ENCODE peak calls at places on chromosome 3, in six cellular contexts. X is uterus, M is non-pigmented ciliary epithelial cell, B is endothelial cell, R is aorta, A is PC-3. O is an unnamed sample.
A peak's percentile ranks its signal among the peaks of the same experiment; 100 is the strongest.

GRCh38 chr3:188153498-188153948 is 434 bp upstream of the LPP start:
- DNase-seq in X (peak; percentile 93), B (peak; percentile 78), R (peak; percentile 91), M (peak; percentile 82), A (peak; percentile 92), O (peak; percentile 87)

GRCh38 chr3:86867990-86868389 is 123.0 kb downstream of the VGLL3 start:
- DNase-seq in R (no peak), X (no peak), A (no peak), B (no peak), M (no peak), O (no peak)

GRCh38 chr3:79517766-79518413 is 249.9 kb downstream of the ROBO1 start:
- DNase-seq in M (peak; percentile 15), B (peak; percentile 39), X (no peak), A (peak; percentile 66), R (no peak), O (no peak)

GRCh38 chr3:72310028-72310987 is 525.4 kb upstream of the PROK2 start:
- DNase-seq in A (peak; percentile 31), X (peak; percentile 42), B (peak; percentile 40), R (peak; percentile 60), M (no peak), O (no peak)

GRCh38 chr3:14301558-14301957 is 100.8 kb upstream of the SLC6A6 start:
- DNase-seq in M (no peak), A (no peak), B (no peak), R (no peak), X (peak; percentile 67), O (no peak)

GRCh38 chr3:48518069-48518468 is 14.1 kb upstream of the SHISA5 start:
- DNase-seq in B (no peak), R (peak; percentile 0), M (no peak), X (no peak), A (no peak), O (no peak)

GRCh38 chr3:176906046-176906905 is 291.0 kb downstream of the TBL1XR1 start:
- DNase-seq in B (no peak), A (peak; percentile 51), X (no peak), M (peak; percentile 38), R (no peak), O (no peak)

GRCh38 chr3:38556640-38557358 is 60.7 kb downstream of the EXOG start:
- DNase-seq in A (no peak), B (no peak), X (no peak), M (no peak), R (no peak), O (peak; percentile 68)

GRCh38 chr3:41710646-41711388 is 251.1 kb downstream of the ULK4 start:
- DNase-seq in R (no peak), A (peak; percentile 34), X (peak; percentile 26), M (peak; percentile 79), B (no peak), O (no peak)

GRCh38 chr3:38479431-38480092 is 16.6 kb upstream of the EXOG start:
- DNase-seq in B (peak; percentile 58), A (peak; percentile 76), M (no peak), R (peak; percentile 75), X (peak; percentile 65), O (no peak)

GRCh38 chr3:133377396-133377795 is 22.5 kb upstream of the BFSP2 start:
- DNase-seq in R (no peak), B (peak; percentile 32), M (peak; percentile 22), X (no peak), A (peak; percentile 50), O (no peak)

GRCh38 chr3:100032262-100032661 is 82.0 kb downstream of the FILIP1L start:
- DNase-seq in M (peak; percentile 94), A (peak; percentile 27), R (no peak), B (no peak), X (no peak), O (no peak)

GRCh38 chr3:8640223-8640622 is 4.4 kb downstream of the SSUH2 start:
- DNase-seq in R (no peak), M (no peak), B (no peak), X (no peak), A (peak; percentile 70), O (no peak)

GRCh38 chr3:141793476-141794260 is 30.5 kb downstream of the GRK7 start:
- DNase-seq in A (no peak), B (no peak), M (no peak), X (no peak), R (no peak), O (no peak)

GRCh38 chr3:192992346-192992745 is 74.7 kb upstream of the MB21D2 start:
- DNase-seq in X (no peak), B (no peak), A (no peak), M (no peak), R (no peak), O (no peak)

GRCh38 chr3:196774845-196775422 is 35.3 kb downstream of the PAK2 start:
- DNase-seq in A (no peak), R (no peak), M (no peak), B (no peak), X (no peak), O (no peak)

GRCh38 chr3:172517859-172518466 is 5.3 kb downstream of the TNFSF10 start:
- DNase-seq in X (no peak), B (no peak), M (no peak), R (no peak), A (no peak), O (no peak)

O was measured in suprapubic skin.